ENCODE peak calls at places on chromosomes 2 and 18, in seven cellular contexts. W, S, M, X, R, Q and K are unnamed samples.

GRCh38 chr2:236997086-236997485 is 88.6 kb upstream of the COPS8 start:
- DNase-seq in W (no peak), S (no peak), M (no peak), X (peak), R (no peak), Q (no peak), K (no peak)

GRCh38 chr2:72944804-72945449 is 27.6 kb downstream of the EMX1 start:
- DNase-seq in W (no peak), S (no peak), M (no peak), X (no peak), R (peak), Q (no peak), K (no peak)

GRCh38 chr18:79399275-79400081 is 3.7 kb downstream of the NFATC1 start:
- DNase-seq in W (no peak), S (no peak), M (no peak), X (no peak), R (peak), Q (peak), K (no peak)

GRCh38 chr18:48937869-48938750 is 12.7 kb downstream of the SMAD7 start:
- DNase-seq in W (no peak), S (no peak), M (no peak), X (no peak), R (no peak), Q (no peak), K (no peak)

GRCh38 chr2:239225921-239226561 is 174.8 kb downstream of the HDAC4 start:
- DNase-seq in W (peak), S (peak), M (no peak), X (no peak), R (no peak), Q (no peak), K (no peak)

GRCh38 chr2:27029051-27029450 is 3.7 kb upstream of the TMEM214 start:
- DNase-seq in W (no peak), S (no peak), M (no peak), X (no peak), R (no peak), Q (no peak), K (no peak)

GRCh38 chr2:179264238-179265081 is at the start of gene SESTD1:
- DNase-seq in W (peak), S (peak), M (peak), X (peak), R (peak), Q (peak), K (peak)

GRCh38 chr2:239249781-239250180 is 151.0 kb downstream of the HDAC4 start:
- DNase-seq in W (peak), S (peak), M (no peak), X (no peak), R (peak), Q (peak), K (no peak)

DNA sequence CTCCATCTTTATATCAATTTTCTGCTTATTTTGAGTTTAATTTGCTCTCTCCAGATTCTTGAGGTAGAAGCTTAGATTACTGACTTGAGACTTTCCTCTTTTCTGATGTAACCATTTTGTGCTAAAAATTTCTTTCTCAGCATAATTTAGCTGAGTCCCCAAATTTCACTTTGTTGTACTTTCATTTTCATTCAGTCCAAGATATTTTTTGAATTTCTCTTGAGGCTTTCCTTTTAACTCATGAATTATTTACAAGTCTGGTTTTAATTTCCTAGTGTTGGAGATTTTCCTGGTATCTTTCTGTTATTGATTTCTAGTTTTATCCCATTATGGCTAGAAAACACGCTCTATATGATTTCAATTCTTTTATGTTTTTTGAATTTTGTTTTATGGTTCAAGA is 144.7 kb upstream of the PGAP1 start:
- DNase-seq in W (no peak), S (no peak), M (no peak), X (no peak), R (no peak), Q (no peak), K (no peak)
- TF ChIP-seq POLR2A in W (no peak), S (no peak), M (no peak), X (no peak), R (no peak), Q (no peak), K (no peak)

GRCh38 chr2:133458280-133458679 is 110.0 kb downstream of the NCKAP5 start:
- DNase-seq in W (peak), S (no peak), M (no peak), X (no peak), R (no peak), Q (no peak), K (no peak)

GRCh38 chr2:133459590-133459989 is 108.7 kb downstream of the NCKAP5 start:
- DNase-seq in W (no peak), S (no peak), M (no peak), X (no peak), R (no peak), Q (no peak), K (no peak)

GRCh38 chr2:133456971-133457370 is 111.3 kb downstream of the NCKAP5 start:
- DNase-seq in W (no peak), S (no peak), M (no peak), X (no peak), R (no peak), Q (no peak), K (no peak)

GRCh38 chr2:133457862-133458261 is 110.4 kb downstream of the NCKAP5 start:
- DNase-seq in W (no peak), S (no peak), M (no peak), X (no peak), R (no peak), Q (no peak), K (no peak)

DNA sequence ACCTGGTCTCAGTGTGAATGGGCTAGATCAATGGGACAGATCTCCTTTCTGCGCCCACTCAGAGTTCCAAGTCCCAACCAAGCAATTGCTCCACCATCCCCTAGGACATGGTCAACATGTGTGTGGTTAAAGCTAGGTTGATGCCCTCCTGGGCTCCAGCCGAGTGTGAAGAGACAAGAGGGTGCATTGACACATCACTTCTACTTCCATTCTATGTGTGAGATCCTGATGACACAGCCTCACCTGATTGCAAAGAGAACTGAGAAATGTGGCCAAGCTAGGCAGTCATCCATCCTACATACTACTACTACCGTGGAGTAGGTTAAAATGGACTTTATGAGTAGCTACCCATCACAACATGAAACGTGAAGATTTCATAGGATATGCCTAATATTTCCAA is 106.8 kb downstream of the NCKAP5 start:
- DNase-seq in W (no peak), S (no peak), M (no peak), X (no peak), R (no peak), Q (no peak), K (no peak)
- TF ChIP-seq POLR2A in W (no peak), S (no peak), M (no peak), X (no peak), R (no peak), Q (no peak), K (no peak)

DNA sequence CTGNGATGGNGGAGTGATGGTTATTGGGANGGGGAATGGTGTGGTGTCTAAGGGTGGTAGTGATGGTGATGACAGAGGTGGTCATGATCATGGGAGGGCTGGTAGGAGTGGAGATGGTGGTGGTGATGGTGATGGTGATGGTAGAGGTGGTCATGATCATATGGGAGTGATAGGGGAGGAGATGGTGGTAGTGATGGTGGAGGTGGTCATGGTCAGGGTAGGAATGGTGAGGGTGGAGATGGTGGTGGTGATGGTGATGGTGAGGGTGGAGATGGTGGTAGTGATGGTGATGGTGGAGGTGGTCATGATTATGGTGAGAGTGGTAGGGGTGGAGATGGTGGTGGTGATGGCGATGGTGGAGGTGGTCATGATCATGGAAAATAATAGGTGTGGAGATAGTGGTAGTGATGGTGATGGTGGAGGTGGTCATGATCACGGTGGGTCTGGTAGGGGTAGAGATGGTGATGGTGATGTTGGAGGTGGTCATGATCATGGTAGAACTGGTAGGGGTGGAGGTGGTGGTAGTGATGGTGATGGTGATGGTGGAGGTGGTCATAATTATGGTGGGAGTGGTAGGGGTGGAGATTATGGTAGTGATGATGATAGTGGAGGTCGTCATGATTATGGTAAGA is 83.7 kb downstream of the INPP5D start:
- DNase-seq in W (no peak), S (no peak), M (no peak), X (no peak), R (no peak), Q (no peak), K (no peak)
- TF ChIP-seq POLR2A in W (no peak), S (no peak), M (no peak), X (no peak), R (no peak), Q (no peak), K (no peak)

GRCh38 chr2:96869824-96870630 is at the start of gene SEMA4C:
- DNase-seq in W (no peak), S (peak), M (peak), X (peak), R (peak), Q (peak), K (peak)
- TF ChIP-seq POLR2A in W (peak), S (no peak), M (peak), X (peak), R (peak), Q (peak), K (peak)

GRCh38 chr18:5630766-5631413 is 87.1 kb upstream of the EPB41L3 start:
- DNase-seq in W (no peak), S (no peak), M (no peak), X (peak), R (no peak), Q (no peak), K (no peak)

GRCh38 chr18:5628512-5629255 is 84.9 kb upstream of the EPB41L3 start:
- DNase-seq in W (peak), S (peak), M (no peak), X (peak), R (peak), Q (peak), K (no peak)

GRCh38 chr18:5632041-5632440 is 88.2 kb upstream of the EPB41L3 start:
- DNase-seq in W (no peak), S (no peak), M (no peak), X (no peak), R (no peak), Q (no peak), K (no peak)

GRCh38 chr18:5627756-5628511 is 84.1 kb upstream of the EPB41L3 start:
- DNase-seq in W (no peak), S (no peak), M (no peak), X (no peak), R (no peak), Q (no peak), K (no peak)

DNA sequence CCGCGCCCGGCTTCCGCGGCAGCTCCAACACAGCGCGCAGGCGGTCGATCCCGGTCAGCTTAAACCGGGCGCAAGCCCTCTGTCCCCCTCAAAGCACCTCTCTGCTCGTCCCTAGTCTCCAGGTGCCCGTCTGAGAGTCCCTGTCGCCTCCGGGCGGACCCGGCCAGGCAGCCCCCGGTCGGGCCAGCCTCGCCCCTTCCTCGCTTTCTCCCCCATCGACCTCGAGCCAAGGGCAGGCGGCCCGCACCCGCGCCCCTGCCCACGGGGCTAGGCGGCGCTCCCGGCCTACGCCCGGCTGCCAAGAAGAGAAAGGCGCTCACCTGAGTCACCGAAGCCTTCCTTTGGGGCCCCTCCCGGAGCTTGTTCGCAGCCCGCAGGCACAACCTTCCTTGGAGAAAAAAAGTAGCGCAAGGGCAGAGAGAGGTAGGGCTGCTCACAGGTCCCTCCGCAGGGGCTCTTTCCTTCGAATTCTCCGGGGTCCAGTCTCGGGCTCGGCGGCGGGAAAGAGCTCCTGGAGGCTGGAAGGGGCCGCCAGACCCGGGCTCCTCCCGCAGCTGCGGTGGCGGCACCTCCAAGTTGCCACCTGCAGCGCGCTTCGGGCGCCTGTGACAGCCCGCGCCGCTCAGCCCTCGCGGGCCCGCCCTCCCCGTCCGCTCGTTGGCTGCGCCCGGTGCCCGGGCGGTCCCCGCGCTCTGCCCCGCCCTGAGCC is 86.4 kb upstream of the EPB41L3 start:
- DNase-seq in W (peak), S (peak), M (peak), X (peak), R (peak), Q (peak), K (no peak)
- TF ChIP-seq POLR2A in W (no peak), S (peak), M (peak), X (peak), R (no peak), Q (no peak), K (no peak)

GRCh38 chr2:11155326-11156059 is at the start of gene SLC66A3:
- DNase-seq in W (peak), S (peak), M (no peak), X (no peak), R (no peak), Q (peak), K (peak)
- TF ChIP-seq POLR2A in W (peak), S (peak), M (peak), X (peak), R (no peak), Q (peak), K (peak)

DNA sequence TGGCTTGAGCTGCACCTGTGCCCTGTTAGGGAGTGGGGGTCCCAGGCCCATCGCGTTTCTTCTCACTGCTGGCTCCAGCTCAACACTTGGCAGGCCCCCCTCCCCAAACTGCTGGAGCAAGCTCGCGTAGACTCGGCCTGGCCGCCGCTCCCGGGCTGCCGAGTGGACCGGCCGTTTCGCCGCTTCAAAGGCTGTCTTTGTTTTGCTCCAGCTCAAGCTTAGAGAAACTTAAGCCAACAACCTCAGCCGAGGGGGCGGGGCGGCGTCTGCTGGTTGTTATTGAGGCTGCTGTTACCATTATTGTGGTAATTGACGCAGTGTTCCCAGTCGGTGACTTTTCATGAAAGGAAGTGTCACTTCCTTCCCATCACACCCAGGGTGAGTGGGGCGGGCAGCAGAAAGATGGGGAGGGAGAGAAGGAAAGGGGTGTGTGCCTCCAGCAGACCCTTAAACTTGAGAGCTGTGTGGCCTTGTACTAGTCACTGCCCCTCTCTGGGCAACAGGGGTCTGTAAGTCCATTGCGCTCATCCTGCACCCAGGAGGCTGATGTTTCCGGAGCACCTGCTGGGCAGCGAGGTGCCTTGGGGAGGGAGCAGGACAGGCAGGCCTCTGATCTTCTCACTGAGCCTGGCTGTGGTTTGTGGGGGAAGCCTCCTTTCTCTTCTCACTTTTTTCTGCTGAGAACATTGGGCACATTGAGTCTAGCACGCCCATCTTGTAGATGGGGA is 2.1 kb downstream of the ARID5A start:
- DNase-seq in W (no peak), S (peak), M (peak), X (peak), R (peak), Q (peak), K (no peak)
- TF ChIP-seq POLR2A in W (peak), S (no peak), M (peak), X (peak), R (no peak), Q (peak), K (no peak)

GRCh38 chr2:63840785-63841253 is 877 bp upstream of the UGP2 start:
- DNase-seq in W (peak), S (peak), M (peak), X (peak), R (peak), Q (peak), K (peak)

GRCh38 chr2:63842149-63843061 is 709 bp downstream of the UGP2 start:
- DNase-seq in W (peak), S (peak), M (peak), X (peak), R (no peak), Q (no peak), K (no peak)

GRCh38 chr2:63843093-63843492 is 1.4 kb downstream of the UGP2 start:
- DNase-seq in W (no peak), S (no peak), M (no peak), X (no peak), R (no peak), Q (no peak), K (no peak)

GRCh38 chr2:63841254-63842022 is at the start of gene UGP2:
- DNase-seq in W (peak), S (peak), M (peak), X (peak), R (peak), Q (peak), K (peak)

GRCh38 chr2:63840081-63840784 is 1.5 kb upstream of the UGP2 start:
- DNase-seq in W (no peak), S (no peak), M (no peak), X (no peak), R (no peak), Q (peak), K (no peak)
- TF ChIP-seq POLR2A in W (peak), S (no peak), M (no peak), X (no peak), R (no peak), Q (no peak), K (no peak)

DNA sequence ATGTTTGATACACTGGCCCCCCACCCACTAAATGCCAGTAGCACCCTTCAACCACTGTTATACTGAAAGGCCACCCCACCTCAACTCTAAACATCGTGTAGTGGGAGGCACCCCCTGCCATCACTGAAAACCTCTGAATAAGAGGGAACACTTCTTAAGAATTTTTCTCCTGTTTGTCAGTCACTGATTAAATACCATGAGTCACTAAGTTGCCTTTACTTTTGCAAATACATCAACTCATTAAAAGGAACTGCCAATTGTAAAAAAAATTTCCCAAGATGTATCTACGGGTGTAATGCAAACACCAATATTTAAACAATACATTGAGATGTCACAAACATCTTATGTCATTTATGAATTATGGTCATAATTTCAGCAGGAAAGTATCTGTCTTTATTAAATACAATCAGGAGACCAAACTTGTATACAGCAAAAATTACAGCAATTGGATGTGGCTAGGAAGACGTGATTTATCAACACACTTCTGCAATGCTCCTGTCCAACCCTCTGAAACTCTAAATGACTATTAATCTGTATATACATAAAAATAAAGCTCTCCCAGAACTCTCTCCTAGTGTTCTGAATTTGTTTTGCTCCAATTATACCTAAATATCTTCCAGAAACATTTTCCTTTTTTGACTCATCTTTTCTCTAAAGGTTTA is 144.1 kb upstream of the STK17B start:
- DNase-seq in W (peak), S (no peak), M (no peak), X (no peak), R (no peak), Q (no peak), K (no peak)
- TF ChIP-seq POLR2A in W (no peak), S (no peak), M (no peak), X (no peak), R (no peak), Q (no peak), K (no peak)